ENCODE peak calls at places on chromosome 15, in nine cellular contexts. N is cardiac fibroblast; Y is GM06990; K is BJ; J is naive thymus-derived CD4-positive, alpha-beta T cell; M is left lung; S is GM23248; L is WERI-Rb-1; E is colonic mucosa. U is an unnamed sample.

GRCh38 chr15:40554164-40554530 is 10.7 kb downstream of the CCDC32 start:
- DNase-seq in M (no peak), E (no peak), Y (no peak), N (no peak), L (no peak), J (no peak), S (no peak), K (no peak), U (no peak)

GRCh38 chr15:100052716-100053475 is 288.9 kb downstream of the ADAMTS17 start:
- DNase-seq in L (no peak), K (no peak), S (no peak), J (no peak), E (no peak), Y (no peak), N (no peak), M (no peak), U (no peak)

GRCh38 chr15:40103124-40103858 is 5.4 kb downstream of the BMF start:
- DNase-seq in S (peak; percentile 88), K (peak; percentile 50), M (peak; percentile 92), N (peak; percentile 74), L (no peak), Y (no peak), J (no peak), E (peak; percentile 90), U (no peak)

GRCh38 chr15:75036269-75036668 is 12.9 kb downstream of the PPCDC start:
- DNase-seq in M (no peak), S (peak; percentile 30), J (no peak), Y (no peak), E (peak; percentile 60), L (no peak), K (no peak), N (no peak), U (no peak)

GRCh38 chr15:34241376-34242350 is 16.8 kb downstream of the EMC4 start:
- DNase-seq in E (peak; percentile 26), S (peak; percentile 63), L (peak; percentile 10), M (no peak), N (peak; percentile 67), K (no peak), J (peak; percentile 43), Y (peak; percentile 8), U (no peak)

GRCh38 chr15:99427668-99428361 is 138.0 kb upstream of the MEF2A start:
- DNase-seq in N (no peak), E (no peak), M (peak; percentile 51), S (no peak), J (no peak), K (no peak), Y (no peak), L (no peak), U (no peak)

GRCh38 chr15:38587214-38587613 is 22.6 kb upstream of the RASGRP1 start:
- DNase-seq in L (no peak), E (no peak), S (no peak), Y (no peak), M (no peak), J (no peak), N (no peak), K (no peak), U (no peak)

GRCh38 chr15:75834011-75834410 is 9.2 kb upstream of the UBE2Q2 start:
- DNase-seq in K (no peak), M (no peak), N (no peak), Y (no peak), L (no peak), E (no peak), S (no peak), J (no peak), U (no peak)

GRCh38 chr15:98635848-98636247 is 12.5 kb upstream of the IGF1R start:
- DNase-seq in Y (no peak), L (no peak), M (no peak), K (no peak), E (no peak), N (no peak), S (no peak), J (peak; percentile 29), U (no peak)

GRCh38 chr15:77060560-77060959 is 10.3 kb downstream of the TSPAN3 start:
- DNase-seq in Y (no peak), N (peak; percentile 63), L (no peak), E (no peak), S (peak; percentile 79), K (no peak), J (no peak), M (no peak), U (peak; percentile 47)

GRCh38 chr15:70788114-70789049 is 25.0 kb upstream of the UACA start:
- DNase-seq in Y (no peak), J (no peak), K (peak; percentile 74), N (peak; percentile 46), M (no peak), E (peak; percentile 45), L (no peak), S (peak; percentile 64), U (no peak)

GRCh38 chr15:31299588-31300207 is 26.9 kb upstream of the KLF13 start:
- DNase-seq in Y (no peak), K (no peak), N (no peak), M (no peak), E (no peak), L (no peak), S (no peak), J (no peak), U (no peak)

GRCh38 chr15:98853161-98853560 is 154.4 kb downstream of the PGPEP1L start:
- DNase-seq in L (peak; percentile 87), E (peak; percentile 95), K (peak; percentile 70), Y (peak; percentile 83), S (peak; percentile 92), M (peak; percentile 89), J (peak; percentile 70), N (peak; percentile 96), U (peak; percentile 87)

GRCh38 chr15:25582886-25583285 is 144.1 kb upstream of the UBE3A start:
- DNase-seq in E (no peak), L (no peak), Y (no peak), J (no peak), S (no peak), M (no peak), N (no peak), K (no peak), U (no peak)

DNA sequence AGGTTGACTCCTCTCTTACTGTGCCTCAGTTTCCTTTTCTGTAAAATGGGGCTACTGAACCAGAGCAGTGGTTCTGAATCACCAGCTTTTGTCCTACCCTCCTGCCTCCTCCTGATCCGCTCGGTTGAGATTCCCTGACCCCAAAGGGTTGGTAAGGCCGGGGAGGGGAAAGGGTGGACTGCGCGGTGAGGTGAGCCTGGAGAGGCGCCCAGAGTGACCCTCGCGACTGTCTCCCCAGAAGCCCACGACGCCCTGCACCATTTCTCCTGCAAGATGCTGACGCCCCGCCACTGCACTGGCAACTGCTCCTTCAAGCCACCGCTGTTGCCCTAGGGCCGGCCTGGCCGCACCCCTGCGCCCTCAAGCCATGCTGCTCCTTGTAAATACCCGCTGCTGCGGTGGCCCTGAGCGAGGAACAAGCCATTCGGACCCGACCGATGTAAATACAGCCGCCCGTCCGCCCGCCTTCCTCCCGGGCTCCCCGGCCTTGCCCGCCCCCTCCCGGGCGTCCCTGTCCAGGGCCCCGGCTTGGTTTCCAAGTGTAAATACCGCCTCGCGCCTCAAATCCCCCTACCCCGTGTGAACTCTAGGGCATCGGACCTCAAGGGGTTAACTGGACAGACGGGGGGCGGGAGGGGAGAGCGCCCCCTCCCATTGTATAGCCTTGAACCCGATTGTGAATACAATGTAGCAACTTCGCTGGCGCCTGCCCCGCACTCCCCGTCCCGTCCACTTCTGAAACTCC is 6.2 kb downstream of the RNU6-1 start:
- DNase-seq in L (peak; percentile 72), J (peak; percentile 34), E (peak; percentile 55), K (no peak), M (peak; percentile 81), S (peak; percentile 64), Y (peak; percentile 67), N (peak; percentile 32), U (no peak)
- H3K4me3 ChIP-seq in L (peak overlapping the region; percentile 42), J (peak overlapping the region; percentile 59), E (peak overlapping the region; percentile 32), K (no peak overlapping the region), M (peak overlapping the region; percentile 44), S (peak overlapping the region; percentile 45), Y (peak overlapping the region; percentile 47), N (peak overlapping the region; percentile 15), U (peak overlapping the region; percentile 27)

DNA sequence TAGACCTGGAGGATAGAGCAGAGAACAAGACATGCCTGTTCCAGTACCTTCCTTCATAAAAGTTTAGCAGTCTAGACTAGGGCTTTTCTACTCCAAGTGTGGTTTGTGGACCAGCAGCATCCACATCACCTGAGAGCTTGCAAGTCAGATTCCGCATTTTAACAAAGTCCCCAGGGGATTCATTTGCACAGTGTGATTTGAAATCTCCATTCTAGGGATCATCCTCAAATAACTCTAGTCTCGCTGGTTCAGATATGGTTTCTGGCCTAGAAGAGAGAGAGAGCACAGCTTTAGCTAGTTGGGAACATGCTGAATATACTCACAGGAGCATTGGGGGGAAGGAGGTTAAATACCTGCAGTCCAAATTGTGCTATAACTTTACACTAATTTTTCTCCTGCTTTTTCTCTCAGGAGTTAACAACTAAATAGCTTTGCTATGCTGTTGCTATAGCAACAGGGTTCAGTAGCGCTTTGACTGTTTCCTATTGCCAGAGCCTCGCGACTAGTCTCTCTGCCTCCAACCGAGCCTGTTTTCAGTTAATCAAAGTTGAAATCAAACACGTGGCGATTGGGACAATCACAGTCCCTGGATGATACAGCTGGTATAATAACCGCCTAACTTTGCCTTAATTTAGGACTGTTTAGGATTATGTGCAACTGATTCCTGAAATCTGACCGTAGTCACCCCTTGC is 64.1 kb upstream of the RASGRF1 start:
- DNase-seq in M (no peak), N (no peak), Y (no peak), L (no peak), K (no peak), S (peak; percentile 30), J (no peak), E (no peak), U (no peak)
- H3K4me3 ChIP-seq in M (no peak overlapping the region), N (no peak overlapping the region), Y (no peak overlapping the region), L (no peak overlapping the region), K (no peak overlapping the region), S (no peak overlapping the region), J (no peak overlapping the region), E (no peak overlapping the region), U (no peak overlapping the region)

GRCh38 chr15:85551221-85551832 is 170.9 kb downstream of the AKAP13 start:
- DNase-seq in N (peak; percentile 65), M (no peak), Y (no peak), S (peak; percentile 12), L (no peak), K (no peak), J (no peak), E (no peak), U (peak; percentile 32)

GRCh38 chr15:85555875-85556617 is 175.6 kb downstream of the AKAP13 start:
- DNase-seq in Y (no peak), N (no peak), M (no peak), K (no peak), J (no peak), S (no peak), L (no peak), E (no peak), U (no peak)

GRCh38 chr15:85557385-85557784 is 177.0 kb downstream of the AKAP13 start:
- DNase-seq in Y (no peak), E (no peak), M (no peak), N (no peak), S (no peak), L (no peak), K (no peak), J (no peak), U (no peak)

GRCh38 chr15:85556618-85556895 is 176.2 kb downstream of the AKAP13 start:
- DNase-seq in K (no peak), Y (no peak), L (no peak), M (no peak), E (no peak), J (no peak), S (no peak), N (no peak), U (no peak)

GRCh38 chr15:85554852-85555521 is 174.6 kb downstream of the AKAP13 start:
- DNase-seq in K (no peak), L (no peak), Y (peak; percentile 13), E (no peak), M (no peak), N (no peak), S (no peak), J (no peak), U (no peak)
- H3K4me3 ChIP-seq in K (no peak overlapping the region), L (no peak overlapping the region), Y (no peak overlapping the region), E (no peak overlapping the region), M (peak overlapping the region; percentile 17), N (no peak overlapping the region), S (no peak overlapping the region), J (no peak overlapping the region), U (no peak overlapping the region)

GRCh38 chr15:80403712-80404056 is 498 bp upstream of the ARNT2 start:
- DNase-seq in N (no peak), L (peak; percentile 58), S (no peak), M (peak; percentile 78), J (no peak), E (no peak), Y (no peak), K (no peak), U (no peak)
- H3K4me3 ChIP-seq in N (no peak overlapping the region), L (peak overlapping the region; percentile 63), S (peak overlapping the region; percentile 73), M (peak overlapping the region; percentile 41), J (no peak overlapping the region), E (peak overlapping the region; percentile 34), Y (no peak overlapping the region), K (peak overlapping the region; percentile 58), U (peak overlapping the region; percentile 50)

U was measured in skeletal muscle cell.